ENCODE peak calls at places on chromosome 5, in six cellular contexts. T is HFF-Myc; D is NCI-H774; S is amniotic epithelial cell; Z is GM12865; P is stimulated activated CD4-positive, alpha-beta T cell treated with anti-CD3 and anti-CD28 coated beads, Interleukin-2, amount 100 ng/mL, for 48 hours. Q is an unnamed sample.

GRCh38 chr5:179609834-179610108 is 13.7 kb downstream of the HNRNPH1 start:
- DNase-seq in T (no peak), D (no peak), S (no peak), Z (no peak), P (no peak), Q (no peak)

GRCh38 chr5:97047076-97047475 is 95.3 kb downstream of the LIX1 start:
- DNase-seq in T (no peak), D (no peak), S (no peak), Z (no peak), P (no peak), Q (no peak)

GRCh38 chr5:93186031-93186682 is 394.9 kb downstream of the NR2F1-AS1 start:
- DNase-seq in T (no peak), D (no peak), S (peak; percentile 57), Z (no peak), P (no peak), Q (no peak)

GRCh38 chr5:2857837-2858236 is 106.4 kb upstream of the IRX2 start:
- DNase-seq in T (no peak), D (no peak), S (no peak), Z (no peak), P (no peak), Q (no peak)

GRCh38 chr5:101977729-101978345 is 318.2 kb downstream of the SLCO4C1 start:
- DNase-seq in T (peak; percentile 12), D (peak; percentile 72), S (peak; percentile 34), Z (peak; percentile 55), P (no peak), Q (peak; percentile 15)

GRCh38 chr5:155418960-155419579 is 405.5 kb downstream of the KIF4B start:
- DNase-seq in T (no peak), D (no peak), S (no peak), Z (no peak), P (no peak), Q (no peak)

GRCh38 chr5:157137691-157138090 is 5.0 kb downstream of the MED7 start:
- DNase-seq in T (no peak), D (no peak), S (peak; percentile 85), Z (no peak), P (no peak), Q (no peak)

GRCh38 chr5:113047234-113047633 is 70.6 kb downstream of the DCP2 start:
- DNase-seq in T (no peak), D (no peak), S (peak; percentile 50), Z (no peak), P (no peak), Q (no peak)

GRCh38 chr5:56314536-56314935 is 81.4 kb upstream of the ANKRD55 start:
- DNase-seq in T (no peak), D (no peak), S (peak; percentile 81), Z (peak; percentile 57), P (no peak), Q (peak; percentile 39)

GRCh38 chr5:15752886-15753285 is 252.9 kb downstream of the FBXL7 start:
- DNase-seq in T (no peak), D (no peak), S (peak; percentile 58), Z (no peak), P (no peak), Q (no peak)

GRCh38 chr5:170752257-170753215 is 31.0 kb upstream of the GABRP start:
- DNase-seq in T (no peak), D (no peak), S (no peak), Z (no peak), P (no peak), Q (no peak)

GRCh38 chr5:759781-760362 is 24.7 kb downstream of the ZDHHC11B start:
- DNase-seq in T (no peak), D (no peak), S (no peak), Z (no peak), P (no peak), Q (no peak)

GRCh38 chr5:146185161-146185560 is 2.7 kb upstream of the LARS1 start:
- DNase-seq in T (no peak), D (no peak), S (no peak), Z (no peak), P (no peak), Q (no peak)

GRCh38 chr5:6819521-6819920 is 106.3 kb downstream of the TENT4A start:
- DNase-seq in T (no peak), D (no peak), S (no peak), Z (no peak), P (no peak), Q (no peak)

GRCh38 chr5:15544039-15544438 is 44.1 kb downstream of the FBXL7 start:
- DNase-seq in T (no peak), D (no peak), S (no peak), Z (no peak), P (no peak), Q (no peak)

GRCh38 chr5:112957970-112958773 is 18.4 kb upstream of the DCP2 start:
- DNase-seq in T (peak; percentile 95), D (no peak), S (peak; percentile 91), Z (peak; percentile 75), P (no peak), Q (no peak)

GRCh38 chr5:139642891-139643871 is 5.0 kb upstream of the CXXC5 start:
- DNase-seq in T (no peak), D (no peak), S (no peak), Z (no peak), P (no peak), Q (no peak)

GRCh38 chr5:140107312-140108092 is 6.4 kb upstream of the PURA start:
- DNase-seq in T (peak; percentile 75), D (peak; percentile 92), S (peak; percentile 91), Z (peak; percentile 98), P (peak; percentile 89), Q (peak; percentile 89)

GRCh38 chr5:144460608-144461007 is 289.9 kb downstream of the KCTD16 start:
- DNase-seq in T (no peak), D (peak; percentile 5), S (no peak), Z (no peak), P (no peak), Q (no peak)

GRCh38 chr5:149414405-149415244 is 35.5 kb upstream of the IL17B start:
- DNase-seq in T (no peak), D (no peak), S (no peak), Z (no peak), P (no peak), Q (no peak)